ENCODE peak calls at places on chromosomes 2 and 18, in six cellular contexts. G is NCI-H2081; C is NCI-H1105; Z is stimulated activated CD4-positive, alpha-beta T cell treated with anti-CD3 and anti-CD28 coated beads, Interleukin-12 subunit alpha, Interleukin-12 subunit beta, amount 100 ng/mL, for 4 hours; Y is stimulated activated naive B cell treated with anti-CD40 and anti-IgM and Interleukin-4, amounts not matched to agents 10 μg/mL and 1 μg/mL and 100 μg/mL, for 72 hours; U is ureter. M is an unnamed sample.
A peak's percentile ranks its signal among the peaks of the same experiment; 100 is the strongest.

GRCh38 chr2:112004246-112004645 is 50.8 kb upstream of the TMEM87B start:
- DNase-seq in G (no peak), C (no peak), Z (no peak), Y (peak; percentile 49), U (no peak), M (no peak)

GRCh38 chr2:47031909-47032668 is 116.5 kb upstream of the MCFD2 start:
- DNase-seq in G (no peak), C (no peak), Z (no peak), Y (no peak), U (no peak), M (no peak)

GRCh38 chr2:208671312-208671711 is 264.7 kb downstream of the PTH2R start:
- DNase-seq in G (no peak), C (no peak), Z (no peak), Y (no peak), U (no peak), M (no peak)

GRCh38 chr2:218228366-218229092 is 11.5 kb downstream of the ARPC2 start:
- DNase-seq in G (no peak), C (no peak), Z (no peak), Y (no peak), U (no peak), M (no peak)

GRCh38 chr2:135055182-135055786 is 3.2 kb downstream of the RAB3GAP1 start:
- DNase-seq in G (no peak), C (no peak), Z (no peak), Y (no peak), U (no peak), M (no peak)

GRCh38 chr2:119086327-119086726 is 72.2 kb downstream of the C1QL2 start:
- DNase-seq in G (no peak), C (no peak), Z (no peak), Y (no peak), U (no peak), M (no peak)

GRCh38 chr2:240426797-240427721 is 8.4 kb upstream of the GPC1 start:
- DNase-seq in G (no peak), C (no peak), Z (no peak), Y (no peak), U (peak; percentile 67), M (no peak)

GRCh38 chr2:52498062-52498750 is 1269.4 kb upstream of the CHAC2 start:
- DNase-seq in G (no peak), C (no peak), Z (no peak), Y (no peak), U (no peak), M (no peak)

GRCh38 chr2:66024396-66024795 is 410.5 kb upstream of the MEIS1 start:
- DNase-seq in G (no peak), C (no peak), Z (no peak), Y (no peak), U (no peak), M (no peak)

GRCh38 chr18:48643262-48643661 is 104.4 kb downstream of the CTIF start:
- DNase-seq in G (no peak), C (no peak), Z (no peak), Y (no peak), U (no peak), M (no peak)

GRCh38 chr2:101431486-101431885 is 43.4 kb downstream of the RFX8 start:
- DNase-seq in G (no peak), C (no peak), Z (no peak), Y (no peak), U (no peak), M (no peak)

GRCh38 chr18:13035249-13035914 is 44.2 kb downstream of the CEP192 start:
- DNase-seq in G (no peak), C (no peak), Z (no peak), Y (no peak), U (no peak), M (no peak)